ENCODE peak calls at places on chromosomes 4 and X, in four cellular contexts. Q, N, D and X are unnamed samples. For H3K36me3, the result is how much of the 10 kb centered on the place peaks cover.

GRCh38 chrX:72101597-72102037 is 30.1 kb downstream of the RTL5 start:
- DNase-seq in D (no peak), Q (no peak), N (no peak), X (no peak)

GRCh38 chrX:16970977-16971376 is 24.5 kb downstream of the REPS2 start:
- DNase-seq in N (peak), Q (no peak), D (no peak), X (no peak)

GRCh38 chrX:56462389-56462788 is 101.0 kb upstream of the UBQLN2 start:
- DNase-seq in N (no peak), D (no peak), Q (no peak), X (no peak)

GRCh38 chr4:119321921-119322687 is at the start of gene FABP2:
- DNase-seq in D (no peak), N (no peak), Q (no peak), X (no peak)

GRCh38 chrX:10482262-10482661 is 138.1 kb downstream of the MID1 start:
- DNase-seq in N (no peak), Q (peak), D (no peak), X (no peak)

GRCh38 chr4:105061136-105061696 is 85.5 kb upstream of the TET2 start:
- DNase-seq in N (peak), D (peak), Q (no peak), X (no peak)

GRCh38 chrX:46327229-46328081 is 217.8 kb downstream of the ZNF674 start:
- DNase-seq in N (peak), Q (no peak), D (no peak), X (no peak)

GRCh38 chr4:115154826-115155225 is 41.4 kb upstream of the NDST4 start:
- DNase-seq in D (no peak), Q (no peak), N (no peak), X (peak)

GRCh38 chrX:106948641-106949040 is 28.4 kb downstream of the CLDN2 start:
- DNase-seq in D (no peak), N (no peak), Q (no peak), X (no peak)

GRCh38 chr4:168674077-168674747 is 177.4 kb downstream of the PALLD start:
- DNase-seq in D (no peak), N (peak), Q (peak), X (no peak)

GRCh38 chrX:14051416-14051815 is 21.7 kb upstream of the GEMIN8 start:
- DNase-seq in Q (no peak), N (no peak), D (no peak), X (no peak)

GRCh38 chr4:169619518-169619957 is 840 bp upstream of the CLCN3 start:
- DNase-seq in D (no peak), N (peak), Q (peak), X (no peak)

GRCh38 chr4:56049428-56050212 is 100.9 kb downstream of the CEP135 start:
- DNase-seq in Q (peak), D (no peak), N (peak), X (no peak)

GRCh38 chr4:91325495-91325894 is 978.3 kb upstream of the GRID2 start:
- DNase-seq in N (peak), Q (peak), D (no peak), X (no peak)

DNA sequence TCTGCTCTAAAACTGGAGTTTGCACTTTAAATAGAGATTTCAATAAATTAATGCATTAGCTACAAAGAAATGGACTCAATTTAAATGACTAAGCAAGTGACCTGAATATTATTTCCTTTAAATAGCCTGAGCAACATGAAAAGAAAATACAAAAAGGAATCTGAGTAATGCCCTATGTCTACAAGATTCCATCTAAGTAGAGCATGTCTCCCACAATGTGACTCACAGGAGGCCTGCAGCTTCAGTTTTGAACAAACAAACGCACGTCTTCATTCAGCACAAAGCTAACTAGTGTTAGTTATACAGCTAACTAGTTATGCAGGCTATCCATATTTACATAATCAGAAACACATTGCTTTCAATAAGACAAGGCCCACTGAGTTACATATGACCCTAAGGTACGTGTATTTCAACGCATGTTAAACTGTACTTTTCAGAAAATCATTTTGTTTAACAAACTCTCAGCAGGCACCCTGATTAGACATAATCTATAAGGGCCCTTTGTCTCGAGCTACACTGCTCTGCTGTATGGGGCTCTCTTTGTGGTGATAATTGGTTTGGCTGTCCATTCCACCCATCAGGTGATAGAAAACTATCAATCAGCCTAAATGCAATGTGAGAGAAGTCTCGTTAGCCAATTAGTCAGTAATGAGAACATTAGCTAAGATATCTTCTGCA is 116.5 kb downstream of the MAML3 start:
- DNase-seq in D (no peak), Q (no peak), N (peak), X (peak)
- H3K4me3 ChIP-seq in D (no peak), Q (no peak), N (no peak), X (no peak)

DNA sequence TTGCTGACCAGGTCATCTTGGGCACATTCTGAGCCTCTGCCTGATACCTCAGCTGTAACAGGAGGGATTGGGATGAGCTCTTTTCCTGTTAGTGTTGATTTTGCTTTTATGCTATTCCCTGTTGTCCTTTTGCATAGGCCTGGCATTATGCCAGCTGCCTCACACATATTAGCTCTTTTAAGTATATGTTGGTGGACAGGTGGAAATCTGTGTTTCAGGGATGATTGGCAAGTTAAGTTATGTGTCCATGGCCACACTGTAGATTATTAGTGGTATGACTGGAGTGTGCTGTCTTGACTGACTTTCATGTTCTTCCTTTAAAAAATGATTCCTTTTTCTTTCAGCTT is 28.9 kb downstream of the NSD2 start:
- DNase-seq in D (no peak), Q (no peak), N (no peak), X (no peak)
- H3K36me3 ChIP-seq in D (under half), Q (under half), N (under half), X (under half)

GRCh38 chrX:36897690-36898089 is 110.5 kb upstream of the FAM47C start:
- DNase-seq in N (no peak), D (no peak), Q (no peak), X (no peak)

DNA sequence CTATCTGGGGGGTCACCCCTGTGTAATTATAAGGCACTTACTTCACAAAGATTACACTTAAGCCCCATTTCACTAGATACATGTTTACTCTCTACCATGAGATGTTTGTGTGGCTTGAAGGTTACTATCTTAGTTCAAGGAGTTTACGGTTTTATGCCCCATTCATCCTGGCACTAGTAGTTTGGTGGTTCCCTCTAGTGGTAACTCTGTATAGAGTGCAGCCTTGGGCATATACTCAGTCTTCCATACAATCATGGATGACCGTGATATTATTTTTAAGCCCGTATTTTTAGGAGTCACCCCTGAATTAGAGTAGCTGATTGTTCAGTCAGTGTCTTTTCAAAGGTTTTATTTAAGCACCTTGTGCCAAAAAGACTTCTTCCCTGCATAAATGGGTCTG is 109.9 kb upstream of the FAM47C start:
- DNase-seq in N (no peak), Q (no peak), D (no peak), X (no peak)
- TF ChIP-seq CTCF in N (peak), Q (peak), D (peak), X (peak)

GRCh38 chr4:146742416-146742815 is 103.7 kb downstream of the POU4F2 start:
- DNase-seq in N (peak), Q (no peak), D (no peak), X (no peak)
- H3K4me3 ChIP-seq in N (no peak), Q (no peak), D (no peak), X (no peak)

DNA sequence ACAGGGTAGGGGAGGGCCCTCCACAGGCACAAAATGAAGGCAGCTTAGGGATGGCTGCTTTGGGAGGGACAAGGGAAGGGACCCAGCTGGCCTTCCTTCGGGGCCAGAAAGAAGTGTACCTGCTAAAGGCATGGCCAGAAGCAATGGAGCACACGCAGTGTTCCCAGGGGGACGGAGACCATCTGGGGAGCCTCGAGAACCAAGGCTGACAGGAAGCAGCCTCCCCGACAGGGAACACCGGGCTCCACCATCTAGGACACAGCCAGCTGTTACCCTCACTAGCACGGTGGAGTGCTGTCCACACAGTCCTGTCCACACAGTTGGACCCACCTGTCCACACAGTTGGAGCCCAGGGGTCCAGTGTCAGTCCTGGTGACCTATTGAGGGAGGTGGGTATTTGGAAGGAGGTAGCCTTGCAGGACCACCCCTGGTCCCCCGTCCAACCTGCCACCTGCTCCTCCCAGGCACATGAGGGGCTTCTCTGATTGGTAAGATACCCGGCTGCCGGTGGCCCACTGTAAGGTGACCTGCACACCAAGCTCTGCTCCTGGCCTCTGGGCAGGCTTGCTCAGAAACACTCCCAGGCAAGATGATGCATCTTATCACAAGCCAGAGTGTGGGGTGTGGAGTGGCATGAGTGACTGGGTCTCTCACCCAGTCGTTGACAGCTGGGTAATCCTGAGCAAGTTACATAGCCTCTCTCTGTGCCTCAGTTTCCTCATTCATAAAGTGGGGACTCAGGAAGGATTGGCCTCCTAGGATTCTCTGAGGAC is 20.5 kb upstream of the AFAP1 start:
- DNase-seq in N (no peak), D (no peak), Q (no peak), X (no peak)
- H3K36me3 ChIP-seq in N (under half), D (under half), Q (under half), X (under half)

GRCh38 chr4:74415602-74416300 is 29.2 kb upstream of the AREG start:
- DNase-seq in Q (no peak), D (no peak), N (no peak), X (no peak)
- TF ChIP-seq CTCF in Q (no peak), D (no peak), N (no peak), X (no peak)

DNA sequence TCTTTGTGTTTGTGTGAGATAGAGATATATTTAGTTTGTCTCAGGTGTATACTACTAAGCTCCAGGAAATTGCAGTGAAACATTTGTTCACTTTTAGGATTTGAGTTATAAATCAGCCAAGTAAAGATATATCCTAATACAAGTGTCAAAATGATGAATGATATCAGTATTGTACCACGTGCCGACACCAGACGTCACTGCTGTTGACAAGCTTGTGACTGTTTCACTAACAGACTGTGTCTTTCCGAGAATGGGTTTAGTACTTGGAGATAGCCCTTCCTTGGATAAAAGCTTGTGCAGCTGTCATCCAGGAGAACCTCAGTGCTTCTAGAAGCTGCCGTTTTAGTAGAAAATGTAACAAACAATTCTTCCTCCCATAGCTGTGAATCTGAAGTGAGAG is 343.3 kb downstream of the FBXO8 start:
- DNase-seq in D (no peak), Q (no peak), N (no peak), X (no peak)
- H3K4me3 ChIP-seq in D (no peak), Q (no peak), N (no peak), X (no peak)

GRCh38 chr4:5753366-5753765 is 42.4 kb downstream of the EVC start:
- DNase-seq in Q (no peak), D (no peak), N (no peak), X (no peak)
- H3K36me3 ChIP-seq in Q (under half), D (under half), N (under half), X (under half)

GRCh38 chrX:104712515-104712914 is 146.5 kb downstream of the IL1RAPL2 start:
- DNase-seq in N (no peak), Q (no peak), D (no peak), X (no peak)
- TF ChIP-seq CTCF in N (no peak), Q (no peak), D (no peak), X (no peak)

GRCh38 chr4:20253272-20253798 is 1.6 kb downstream of the SLIT2 start:
- DNase-seq in N (peak), D (no peak), Q (peak), X (no peak)
- H3K4me3 ChIP-seq in N (peak), D (peak), Q (no peak), X (peak)